ENCODE peak calls at places on chromosomes 1 and 21, in seven cellular contexts. E is cardiac fibroblast, V is fibroblast of lung, Q is AG10803, D is spleen, J is AG04450, Z is cardiac muscle cell. G is an unnamed sample.
A peak's percentile ranks its signal among the peaks of the same experiment; 100 is the strongest.

GRCh38 chr1:218572046-218572445 is 226.9 kb downstream of the TGFB2 start:
- DNase-seq in V (no peak), Q (no peak), E (no peak), J (no peak), D (no peak), Z (no peak), G (no peak)

GRCh38 chr1:164611754-164612642 is 53.0 kb downstream of the PBX1 start:
- DNase-seq in D (no peak), V (peak; percentile 72), Z (peak; percentile 81), E (peak; percentile 68), J (peak; percentile 50), Q (peak; percentile 43), G (peak; percentile 89)

GRCh38 chr1:174964261-174964984 is 35.3 kb upstream of the CACYBP start:
- DNase-seq in J (no peak), E (peak; percentile 50), Z (peak; percentile 62), Q (peak; percentile 29), D (no peak), V (no peak), G (no peak)

GRCh38 chr21:42959754-42960153 is 14.6 kb upstream of the PKNOX1 start:
- DNase-seq in Z (no peak), D (no peak), Q (no peak), J (no peak), E (no peak), V (no peak), G (no peak)

GRCh38 chr1:93702828-93703183 is 21.2 kb upstream of the BCAR3 start:
- DNase-seq in E (no peak), Z (no peak), Q (no peak), D (no peak), V (peak; percentile 22), J (no peak), G (no peak)

GRCh38 chr1:166925791-166926483 is 49.4 kb downstream of the ILDR2 start:
- DNase-seq in D (no peak), V (no peak), J (no peak), Z (peak; percentile 53), E (peak; percentile 41), Q (peak; percentile 73), G (peak; percentile 83)

GRCh38 chr1:52632732-52633290 is at the start of gene SHISAL2A:
- DNase-seq in Q (no peak), V (peak; percentile 6), D (peak; percentile 95), J (no peak), Z (peak; percentile 39), E (no peak), G (no peak)

GRCh38 chr1:48940946-48941732 is 164.4 kb upstream of the BEND5 start:
- DNase-seq in Q (no peak), J (no peak), Z (no peak), D (no peak), V (no peak), E (no peak), G (no peak)

GRCh38 chr1:160708821-160709220 is 2.8 kb downstream of the CD48 start:
- DNase-seq in V (no peak), D (no peak), Z (no peak), E (no peak), J (no peak), Q (no peak), G (no peak)

GRCh38 chr1:212979340-212980122 is 29.2 kb downstream of the VASH2 start:
- DNase-seq in D (no peak), Z (no peak), Q (no peak), V (no peak), E (no peak), J (no peak), G (no peak)

GRCh38 chr1:231446138-231446537 is 24.1 kb upstream of the EGLN1 start:
- DNase-seq in J (no peak), E (no peak), Q (no peak), V (no peak), Z (no peak), D (no peak), G (no peak)

GRCh38 chr1:12567288-12567819 is 50.7 kb downstream of the DHRS3 start:
- DNase-seq in V (no peak), Z (no peak), E (no peak), D (no peak), Q (no peak), J (no peak), G (no peak)

GRCh38 chr1:168939131-168939946 is 167.2 kb upstream of the ATP1B1 start:
- DNase-seq in D (no peak), V (no peak), Q (no peak), E (no peak), Z (no peak), J (no peak), G (no peak)

GRCh38 chr1:219784660-219785391 is 143.5 kb downstream of the SLC30A10 start:
- DNase-seq in E (peak; percentile 6), V (peak; percentile 88), Z (peak; percentile 30), Q (peak; percentile 15), D (no peak), J (no peak), G (no peak)

GRCh38 chr1:4002061-4002521 is 102.0 kb upstream of the C1orf174 start:
- DNase-seq in D (peak; percentile 49), E (no peak), Z (no peak), J (no peak), Q (no peak), V (no peak), G (no peak)

GRCh38 chr1:202160377-202160940 is at the start of gene PTPN7:
- DNase-seq in J (no peak), Z (no peak), V (no peak), Q (no peak), E (no peak), D (peak; percentile 96), G (no peak)

GRCh38 chr21:44914176-44914874 is 6.4 kb downstream of the ITGB2 start:
- DNase-seq in V (no peak), Q (no peak), J (no peak), Z (no peak), E (no peak), D (peak; percentile 96), G (no peak)

GRCh38 chr21:43277481-43278351 is 108.9 kb downstream of the CRYAA start:
- DNase-seq in D (peak; percentile 69), V (no peak), Z (no peak), E (no peak), Q (peak; percentile 3), J (no peak), G (no peak)

DNA sequence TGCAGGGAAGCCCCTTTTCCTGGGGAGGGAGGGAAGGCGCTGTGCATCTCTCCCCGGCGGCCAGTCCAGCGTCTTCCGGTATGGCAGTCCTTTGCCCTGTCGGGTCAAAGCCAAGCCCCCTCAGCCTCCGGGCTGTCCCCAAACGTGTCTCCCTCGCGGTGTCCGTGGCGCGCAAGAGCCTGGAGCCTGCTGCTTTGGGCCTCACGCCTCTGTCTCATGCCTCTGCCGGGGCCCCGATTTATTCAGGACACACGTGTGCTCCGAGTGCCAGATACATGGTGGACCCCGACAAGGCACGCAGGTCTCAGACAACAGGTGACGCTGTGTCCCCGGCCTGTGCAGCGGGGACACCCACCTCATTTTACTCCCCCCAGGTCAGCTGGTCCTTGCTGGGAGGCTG is 176.7 kb downstream of the CAMTA1 start:
- DNase-seq in V (no peak), Q (no peak), D (no peak), E (no peak), Z (no peak), J (no peak), G (no peak)
- H3K4me3 ChIP-seq in V (no peak overlapping the region), Q (no peak overlapping the region), D (peak overlapping the region; percentile 16), E (no peak overlapping the region), Z (peak overlapping the region; percentile 18), J (no peak overlapping the region), G (no peak overlapping the region)

GRCh38 chr1:192566657-192567056 is 8.9 kb upstream of the RGS1 start:
- DNase-seq in V (no peak), D (no peak), Z (no peak), Q (no peak), E (no peak), J (no peak), G (no peak)
- TF ChIP-seq CTCF in V (no peak), D (no peak), Z (no peak), Q (no peak), E (no peak), J (no peak), G (no peak)

DNA sequence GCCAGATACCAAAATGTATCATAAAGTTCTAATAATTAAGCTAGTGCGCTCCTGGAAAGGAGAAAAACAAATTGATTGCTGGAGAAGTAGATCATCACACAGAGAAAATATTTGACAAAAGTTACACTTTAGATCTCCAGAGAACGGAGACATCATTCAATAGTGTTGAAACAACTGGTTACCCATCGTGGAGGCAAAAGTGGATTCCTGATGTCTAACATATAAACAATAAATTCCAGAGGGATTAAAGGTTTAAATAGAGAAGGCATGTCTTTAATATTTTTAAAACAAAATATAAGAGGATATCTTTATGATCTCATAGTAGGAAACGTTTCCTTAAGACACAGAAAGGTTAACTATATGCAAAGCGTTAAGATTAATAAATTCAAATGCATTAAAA is 41.0 kb downstream of the NRIP1 start:
- DNase-seq in J (no peak), E (no peak), Q (peak; percentile 45), V (no peak), D (no peak), Z (no peak), G (no peak)
- H3K4me3 ChIP-seq in J (no peak overlapping the region), E (no peak overlapping the region), Q (no peak overlapping the region), V (no peak overlapping the region), D (no peak overlapping the region), Z (no peak overlapping the region), G (no peak overlapping the region)

GRCh38 chr1:55272994-55273393 is 57.8 kb upstream of the USP24 start:
- DNase-seq in D (no peak), J (no peak), V (no peak), E (no peak), Z (no peak), Q (no peak), G (no peak)
- TF ChIP-seq CTCF in D (no peak), J (no peak), V (no peak), E (no peak), Z (no peak), Q (no peak), G (no peak)

GRCh38 chr1:95582746-95583145 is 348.7 kb downstream of the RWDD3 start:
- DNase-seq in Z (no peak), Q (no peak), V (no peak), D (no peak), E (no peak), J (no peak), G (no peak)
- H3K4me3 ChIP-seq in Z (no peak overlapping the region), Q (no peak overlapping the region), V (no peak overlapping the region), D (no peak overlapping the region), E (no peak overlapping the region), J (no peak overlapping the region), G (no peak overlapping the region)

GRCh38 chr1:178500091-178500770 is 3.5 kb upstream of the CLEC20A start:
- DNase-seq in V (no peak), Q (no peak), D (no peak), J (no peak), Z (no peak), E (no peak), G (no peak)
- TF ChIP-seq CTCF in V (peak; percentile 37), Q (peak; percentile 17), D (no peak), J (peak; percentile 39), Z (no peak), E (peak; percentile 35), G (peak; percentile 35)